ENCODE peak calls at places on chromosomes 6 and 20, in six cellular contexts. A is cardiac muscle cell; G is myocyte; E is activated naive CD8-positive, alpha-beta T cell treated with anti-CD3 and anti-CD28 coated beads, Interleukin-2, amount 50 U/mL, for 16 hours; R is HTR-8/SVneo; Q is AG04450. N is an unnamed sample.

GRCh38 chr6:15800821-15801617 is 138.2 kb upstream of the DTNBP1 start:
- DNase-seq in A (no peak), Q (no peak), E (no peak), R (no peak), G (no peak), N (no peak)

GRCh38 chr6:157091243-157091642 is 232.1 kb downstream of the TMEM242 start:
- DNase-seq in R (no peak), Q (no peak), E (no peak), A (no peak), G (no peak), N (no peak)

GRCh38 chr20:20743511-20744169 is 31.2 kb upstream of the RALGAPA2 start:
- DNase-seq in E (no peak), Q (no peak), A (peak; percentile 72), G (no peak), R (no peak), N (peak; percentile 82)

GRCh38 chr20:20603339-20603990 is 109.0 kb downstream of the RALGAPA2 start:
- DNase-seq in G (no peak), A (peak; percentile 7), R (no peak), E (no peak), Q (no peak), N (no peak)

GRCh38 chr6:134195164-134195906 is 122.6 kb downstream of the SGK1 start:
- DNase-seq in E (no peak), G (no peak), A (no peak), Q (no peak), R (no peak), N (no peak)

GRCh38 chr6:138088307-138088744 is 18.9 kb downstream of the PERP start:
- DNase-seq in E (no peak), G (peak; percentile 16), R (peak; percentile 35), A (no peak), Q (peak; percentile 87), N (no peak)

GRCh38 chr6:2688416-2689064 is 62.2 kb downstream of the MYLK4 start:
- DNase-seq in A (no peak), R (peak; percentile 68), E (no peak), G (peak; percentile 91), Q (peak; percentile 36), N (no peak)

GRCh38 chr6:32148722-32149576 is 2.8 kb downstream of the PRRT1 start:
- DNase-seq in Q (no peak), R (no peak), E (peak; percentile 43), G (no peak), A (no peak), N (no peak)

GRCh38 chr6:17311595-17312311 is 30.6 kb downstream of the RBM24 start:
- DNase-seq in G (peak; percentile 86), A (no peak), Q (no peak), E (no peak), R (no peak), N (no peak)

N was measured in Kasumi-1.